ENCODE peak calls at places on chromosomes 7 and 10, in four cellular contexts. Q is HepG2, A is H1, H is K562. J is an unnamed sample.

GRCh38 chr7:72039460-72039859 is 372.7 kb downstream of the CALN1 start:
- DNase-seq in A (no peak), H (no peak), Q (no peak), J (no peak)

GRCh38 chr10:43057231-43057711 is 19.6 kb upstream of the RET start:
- DNase-seq in A (no peak), Q (no peak), H (no peak), J (no peak)

GRCh38 chr10:77501152-77501845 is 136.3 kb downstream of the KCNMA1 start:
- DNase-seq in Q (no peak), A (no peak), H (no peak), J (no peak)

GRCh38 chr10:50286517-50286916 is 35.2 kb upstream of the ASAH2 start:
- DNase-seq in H (no peak), Q (no peak), A (no peak), J (no peak)

GRCh38 chr10:24209421-24209770 is 458 bp downstream of the KIAA1217 start:
- DNase-seq in Q (no peak), H (no peak), A (no peak), J (no peak)

GRCh38 chr7:7922684-7923385 is 45.8 kb upstream of the GLCCI1 start:
- DNase-seq in H (no peak), Q (peak), A (no peak), J (no peak)

GRCh38 chr10:30820282-30820991 is 190.9 kb upstream of the LYZL2 start:
- DNase-seq in A (no peak), H (no peak), Q (no peak), J (no peak)

GRCh38 chr10:1301138-1301537 is 245.0 kb downstream of the WDR37 start:
- DNase-seq in Q (no peak), A (no peak), H (no peak), J (no peak)

GRCh38 chr10:71084061-71084817 is 128.1 kb upstream of the UNC5B start:
- DNase-seq in Q (no peak), H (no peak), A (no peak), J (no peak)

GRCh38 chr7:21767300-21767900 is 178.3 kb downstream of the CDCA7L start:
- DNase-seq in A (peak), H (peak), Q (peak), J (peak)

GRCh38 chr10:114367676-114368391 is 36.5 kb downstream of the AFAP1L2 start:
- DNase-seq in H (no peak), Q (no peak), A (no peak), J (no peak)

GRCh38 chr7:1290262-1291039 is 57.8 kb downstream of the UNCX start:
- DNase-seq in Q (no peak), A (no peak), H (no peak), J (no peak)

GRCh38 chr7:29123611-29124190 is 22.6 kb downstream of the CPVL start:
- DNase-seq in H (no peak), Q (no peak), A (no peak), J (no peak)

GRCh38 chr7:30513762-30514161 is 9.1 kb upstream of the GGCT start:
- DNase-seq in A (no peak), H (no peak), Q (no peak), J (no peak)

GRCh38 chr7:44473295-44473694 is 17.2 kb downstream of the NUDCD3 start:
- DNase-seq in H (peak), A (no peak), Q (peak), J (no peak)

GRCh38 chr10:69807122-69807521 is 5.4 kb downstream of the COL13A1 start:
- DNase-seq in H (no peak), A (no peak), Q (no peak), J (no peak)

GRCh38 chr7:30434140-30434799 is 44.3 kb downstream of the NOD1 start:
- DNase-seq in H (no peak), Q (no peak), A (no peak), J (peak)

GRCh38 chr10:125980521-125980920 is 84.2 kb downstream of the FANK1 start:
- DNase-seq in A (no peak), H (no peak), Q (no peak), J (no peak)

GRCh38 chr7:1298938-1299885 is 66.5 kb downstream of the UNCX start:
- DNase-seq in Q (no peak), H (no peak), A (no peak), J (no peak)

GRCh38 chr10:34710391-34710751 is 104.7 kb downstream of the PARD3 start:
- DNase-seq in H (peak), Q (no peak), A (no peak), J (no peak)

GRCh38 chr7:142720981-142721380 is 28.3 kb upstream of the PRSS1 start:
- DNase-seq in H (no peak), Q (no peak), A (no peak), J (no peak)

GRCh38 chr7:3909128-3909527 is 608.1 kb downstream of the SDK1 start:
- DNase-seq in A (no peak), H (no peak), Q (no peak), J (no peak)

GRCh38 chr10:5576780-5577472 is 52.2 kb downstream of the CALML3 start:
- DNase-seq in H (no peak), A (no peak), Q (no peak), J (no peak)

GRCh38 chr10:34076443-34076842 is 738.7 kb downstream of the PARD3 start:
- DNase-seq in H (no peak), A (no peak), Q (no peak), J (no peak)

GRCh38 chr10:102299873-102300272 is 54.5 kb downstream of the GBF1 start:
- DNase-seq in H (no peak), Q (no peak), A (no peak), J (no peak)

GRCh38 chr10:11280187-11280932 is 262.7 kb downstream of the CELF2 start:
- DNase-seq in A (no peak), H (no peak), Q (no peak), J (no peak)

GRCh38 chr7:28697898-28698563 is 260.1 kb downstream of the TRIL start:
- DNase-seq in Q (no peak), A (no peak), H (no peak), J (no peak)

GRCh38 chr7:46170792-46171191 is 249.7 kb upstream of the IGFBP3 start:
- DNase-seq in A (no peak), Q (no peak), H (no peak), J (no peak)

GRCh38 chr10:76036410-76036940 is 605.1 kb downstream of the LRMDA start:
- DNase-seq in H (peak), Q (no peak), A (peak), J (no peak)

GRCh38 chr10:114404171-114405010 is at the start of gene AFAP1L2:
- DNase-seq in Q (no peak), A (no peak), H (no peak), J (no peak)

GRCh38 chr10:49552277-49552676 is 13.4 kb upstream of the ERCC6 start:
- DNase-seq in Q (no peak), H (no peak), A (no peak), J (no peak)

GRCh38 chr10:58782876-58783859 is 270.5 kb downstream of the BICC1 start:
- DNase-seq in Q (no peak), H (no peak), A (no peak), J (no peak)

GRCh38 chr10:7121154-7121797 is 289.6 kb downstream of the SFMBT2 start:
- DNase-seq in H (peak), Q (peak), A (peak), J (no peak)

GRCh38 chr10:10605551-10606081 is 412.1 kb upstream of the CELF2 start:
- DNase-seq in H (no peak), Q (no peak), A (no peak), J (no peak)

GRCh38 chr7:98998821-98999725 is 120.7 kb downstream of the TRRAP start:
- DNase-seq in A (no peak), H (no peak), Q (no peak), J (no peak)

GRCh38 chr7:94052398-94053180 is 48.4 kb upstream of the BET1 start:
- DNase-seq in H (no peak), Q (no peak), A (no peak), J (peak)
- TF ChIP-seq EZH2 in H (no peak), Q (no peak), A (no peak), J (no peak)

DNA sequence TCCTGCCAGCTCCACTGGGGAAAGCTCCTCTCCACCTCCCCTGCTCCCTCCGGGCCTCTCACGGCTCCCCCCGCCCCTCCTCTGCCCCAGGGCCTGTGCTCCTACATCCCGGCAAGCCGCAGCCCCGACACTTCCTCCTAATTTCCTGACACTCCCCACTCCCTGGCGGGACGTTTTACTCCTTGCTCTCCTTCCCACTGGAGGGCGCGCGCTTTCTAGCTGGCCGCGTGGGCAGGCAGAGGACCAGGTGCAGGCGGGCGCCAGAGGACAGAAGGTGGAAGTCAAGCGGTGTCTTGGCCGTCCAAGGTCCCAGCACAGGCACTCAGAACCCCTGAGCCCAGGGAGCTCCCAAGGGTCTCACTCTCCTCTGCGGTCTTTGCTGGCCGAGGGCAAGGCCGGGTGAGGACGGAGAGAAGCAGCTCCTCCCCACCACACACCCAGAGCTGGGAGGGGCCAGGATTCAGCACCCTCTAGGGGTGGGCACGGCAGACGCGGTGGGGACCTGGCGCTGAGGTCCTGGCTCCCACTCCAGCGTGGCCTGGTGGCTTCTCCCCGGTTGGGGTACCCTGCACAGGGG is 19.1 kb downstream of the ADAM8 start:
- DNase-seq in A (no peak), H (peak), Q (no peak), J (no peak)
- TF ChIP-seq MAX in A (peak), H (peak), Q (peak), J (no peak)

DNA sequence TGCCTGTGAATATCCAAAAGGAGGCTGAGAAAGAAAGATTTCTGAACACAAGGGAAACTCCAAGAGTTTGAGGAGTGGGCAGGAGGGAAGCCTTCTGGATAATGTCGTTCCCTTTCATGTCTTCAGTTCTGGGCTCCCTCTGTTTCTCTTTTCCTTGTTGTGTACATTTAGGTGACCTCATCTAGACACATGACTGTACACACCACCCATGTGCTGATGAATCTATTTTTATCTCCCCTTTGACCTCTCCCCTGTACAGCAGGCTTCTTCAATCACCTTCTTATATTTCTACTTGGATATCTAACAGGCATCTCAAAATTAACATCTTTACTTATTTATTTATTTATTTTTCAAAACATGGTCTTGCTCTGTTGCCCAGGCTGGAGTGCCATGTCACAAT is 363.1 kb downstream of the GATA3 start:
- DNase-seq in Q (no peak), A (no peak), H (no peak), J (no peak)
- TF ChIP-seq HDAC2 in Q (no peak), A (no peak), H (no peak), J (no peak)

GRCh38 chr7:132574281-132574680 is 2.0 kb downstream of the PLXNA4 start:
- DNase-seq in A (no peak), H (no peak), Q (no peak), J (no peak)
- TF ChIP-seq EZH2 in A (no peak), H (no peak), Q (no peak), J (no peak)